ENCODE peak calls at places on chromosomes 16 and 17, in four cellular contexts. P is spleen, Z is body of pancreas, C is upper lobe of left lung. X is an unnamed sample.

GRCh38 chr17:79833110-79833450 is 6.2 kb downstream of the CBX4 start:
- DNase-seq in P (no peak), Z (no peak), C (no peak), X (no peak)

GRCh38 chr17:39064814-39065213 is 86.6 kb downstream of the PLXDC1 start:
- DNase-seq in P (no peak), Z (no peak), C (no peak), X (no peak)

GRCh38 chr17:49456172-49456965 is 38.7 kb upstream of the NGFR start:
- DNase-seq in P (no peak), Z (no peak), C (no peak), X (no peak)

GRCh38 chr17:44787271-44787940 is 28.6 kb downstream of the ADAM11 start:
- DNase-seq in P (peak), Z (no peak), C (peak), X (no peak)

GRCh38 chr16:75130150-75130771 is 13.7 kb upstream of the LDHD start:
- DNase-seq in P (no peak), Z (no peak), C (no peak), X (no peak)

GRCh38 chr17:76497979-76498885 is 3.0 kb downstream of the RHBDF2 start:
- DNase-seq in P (peak), Z (peak), C (peak), X (peak)

GRCh38 chr17:50538549-50539410 is 6.2 kb downstream of the EPN3 start:
- DNase-seq in P (no peak), Z (no peak), C (peak), X (no peak)

GRCh38 chr16:9970796-9971195 is 211.4 kb downstream of the GRIN2A start:
- DNase-seq in P (no peak), Z (no peak), C (no peak), X (no peak)

GRCh38 chr16:56743840-56744239 is 13.9 kb downstream of the NUP93 start:
- DNase-seq in P (no peak), Z (no peak), C (no peak), X (peak)

GRCh38 chr16:55399911-55400310 is 75.9 kb downstream of the IRX6 start:
- DNase-seq in P (no peak), Z (no peak), C (no peak), X (no peak)

GRCh38 chr17:48541574-48542113 is 3.3 kb downstream of the HOXB2 start:
- DNase-seq in P (no peak), Z (no peak), C (peak), X (no peak)

DNA sequence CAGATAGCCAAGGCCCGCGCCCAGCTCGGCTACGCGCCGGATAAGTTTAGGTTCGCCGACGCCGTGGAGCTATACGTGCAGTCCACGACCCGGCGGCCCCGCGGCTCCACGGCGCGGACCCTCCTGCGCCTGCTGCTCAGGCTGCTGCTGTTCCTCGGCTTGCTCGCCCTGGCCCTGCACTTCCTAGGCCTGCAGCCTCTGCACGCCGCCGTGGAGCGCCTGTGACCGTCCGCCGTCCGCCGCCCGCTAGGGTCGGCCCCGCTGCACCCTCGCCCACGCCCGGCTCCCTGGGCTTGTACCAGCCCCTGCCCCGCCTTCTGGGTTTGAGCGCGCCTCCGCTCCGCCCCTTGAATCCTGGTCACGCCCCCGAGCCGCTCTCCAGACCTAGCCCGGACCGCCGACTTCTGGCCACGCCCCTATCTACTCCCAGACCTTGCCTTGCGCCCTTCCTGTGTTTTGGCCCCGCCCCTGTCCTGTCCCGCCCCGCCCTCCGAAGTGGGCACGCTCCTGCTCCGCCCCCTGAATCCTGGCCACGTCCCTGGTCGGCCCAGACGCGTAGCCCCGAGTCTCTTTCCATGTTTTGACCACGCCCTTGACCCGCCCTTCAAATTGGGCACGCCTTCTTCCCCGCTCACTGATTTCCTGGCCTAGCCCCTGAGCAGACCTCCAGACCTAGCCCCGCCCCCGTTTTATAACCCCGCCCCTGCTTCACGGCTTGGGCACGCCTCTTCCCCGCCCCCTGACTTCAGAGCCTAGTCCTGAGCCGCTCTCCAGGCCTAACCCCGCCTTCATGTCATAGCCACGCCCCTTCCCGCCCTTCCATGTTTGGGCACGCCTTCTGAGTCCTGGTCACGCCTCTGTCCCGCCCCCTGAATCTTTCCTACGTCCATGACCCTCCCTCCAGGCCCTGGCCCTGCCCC is 15.6 kb upstream of the EEF2K start:
- DNase-seq in P (peak), Z (peak), C (peak), X (peak)
- TF ChIP-seq POLR2A in P (peak), Z (peak), C (peak), X (peak)

DNA sequence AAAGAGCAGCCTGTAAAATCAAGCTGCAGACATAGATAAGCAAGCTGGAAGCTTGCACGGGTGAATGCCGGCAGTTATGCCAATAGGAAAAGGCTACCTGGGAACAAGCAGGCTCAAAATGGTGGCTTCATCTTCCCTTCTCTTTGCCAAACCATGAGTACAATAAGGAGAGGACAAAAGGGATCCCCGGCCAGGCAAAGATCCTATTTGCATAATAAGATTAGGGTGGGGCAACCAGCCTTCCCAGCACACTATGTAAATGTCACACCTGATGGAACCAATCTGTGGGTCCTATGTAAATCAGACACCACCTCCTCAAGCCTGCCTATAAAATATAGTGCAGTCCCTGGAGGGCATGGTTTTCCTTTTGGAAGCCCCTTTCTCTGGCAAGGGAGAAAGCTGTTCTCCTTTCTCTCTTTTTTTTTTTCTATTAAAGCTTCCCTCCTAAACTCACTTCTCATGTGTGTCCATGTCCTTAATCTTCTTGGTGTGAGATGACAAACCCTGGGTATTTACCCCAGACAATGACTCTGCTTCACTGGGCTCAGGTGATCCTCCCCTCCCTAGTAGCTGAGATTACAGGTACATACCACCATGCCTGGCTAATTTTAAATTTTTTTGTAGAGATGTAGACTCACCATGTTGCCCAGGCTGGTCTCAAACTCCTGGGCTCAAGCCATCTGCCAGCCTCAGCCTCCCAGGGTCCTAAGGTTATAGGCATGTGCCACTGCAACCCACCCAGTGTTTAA is 44.2 kb downstream of the PSMD12 start:
- DNase-seq in P (no peak), Z (no peak), C (no peak), X (no peak)
- H3K27ac ChIP-seq in P (no peak), Z (no peak), C (no peak), X (no peak)

GRCh38 chr17:31008374-31009035 is 37.7 kb downstream of the RNF135 start:
- DNase-seq in P (peak), Z (peak), C (peak), X (no peak)
- TF ChIP-seq POLR2A in P (no peak), Z (peak), C (no peak), X (no peak)

DNA sequence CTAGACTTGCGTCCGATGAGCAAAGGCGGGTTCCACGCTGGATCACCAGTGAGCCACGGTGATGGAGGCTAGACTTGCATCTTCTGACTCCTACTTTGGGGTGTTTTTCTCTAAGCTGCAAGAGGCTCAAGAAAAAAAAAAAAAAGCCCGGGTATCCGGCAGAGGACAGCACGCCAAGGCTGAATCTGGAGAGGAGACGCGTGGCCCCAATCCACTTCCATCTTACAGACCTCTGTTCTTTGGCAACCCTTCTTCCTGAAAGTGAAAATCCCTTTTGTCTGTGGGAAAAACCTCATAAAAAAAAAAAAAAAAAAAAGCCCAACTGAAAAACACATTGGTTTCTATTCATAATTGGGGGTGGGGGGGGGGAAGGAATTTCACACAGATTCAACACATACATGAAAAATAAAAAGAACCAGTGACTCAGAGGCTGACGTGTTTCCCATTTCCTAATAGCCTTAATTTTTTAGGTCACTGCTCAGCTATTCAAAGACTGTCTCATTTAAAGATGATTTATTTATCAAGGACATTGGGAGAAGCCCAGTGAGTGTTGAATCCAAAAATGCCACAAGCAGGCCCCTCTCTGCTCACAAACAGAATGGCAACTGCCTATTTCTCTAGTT is 258.3 kb downstream of the FOXL1 start:
- DNase-seq in P (no peak), Z (no peak), C (no peak), X (no peak)
- H3K27ac ChIP-seq in P (no peak), Z (no peak), C (no peak), X (no peak)

GRCh38 chr17:860805-861204 is 78.7 kb downstream of the MRM3 start:
- DNase-seq in P (no peak), Z (no peak), C (no peak), X (no peak)

GRCh38 chr17:861364-861763 is 79.2 kb downstream of the MRM3 start:
- DNase-seq in P (no peak), Z (no peak), C (no peak), X (no peak)

GRCh38 chr17:863880-864279 is 81.7 kb downstream of the MRM3 start:
- DNase-seq in P (no peak), Z (no peak), C (no peak), X (no peak)

GRCh38 chr17:864315-864714 is 82.2 kb downstream of the MRM3 start:
- DNase-seq in P (no peak), Z (no peak), C (no peak), X (no peak)

GRCh38 chr17:862584-862983 is 80.4 kb downstream of the MRM3 start:
- DNase-seq in P (no peak), Z (no peak), C (no peak), X (no peak)
- TF ChIP-seq POLR2A in P (no peak), Z (no peak), C (no peak), X (no peak)

GRCh38 chr17:64994781-64995538 is 61.6 kb downstream of the GNA13 start:
- DNase-seq in P (no peak), Z (no peak), C (peak), X (no peak)
- H3K27ac ChIP-seq in P (no peak), Z (no peak), C (no peak), X (peak)

GRCh38 chr16:69924041-69924775 is 26.9 kb upstream of the CLEC18A start:
- DNase-seq in P (no peak), Z (no peak), C (no peak), X (no peak)

GRCh38 chr16:69927056-69927757 is 23.9 kb upstream of the CLEC18A start:
- DNase-seq in P (no peak), Z (peak), C (peak), X (peak)

GRCh38 chr16:69925311-69925710 is 25.8 kb upstream of the CLEC18A start:
- DNase-seq in P (no peak), Z (no peak), C (no peak), X (no peak)

GRCh38 chr16:69926241-69926640 is 24.9 kb upstream of the CLEC18A start:
- DNase-seq in P (no peak), Z (no peak), C (no peak), X (no peak)

DNA sequence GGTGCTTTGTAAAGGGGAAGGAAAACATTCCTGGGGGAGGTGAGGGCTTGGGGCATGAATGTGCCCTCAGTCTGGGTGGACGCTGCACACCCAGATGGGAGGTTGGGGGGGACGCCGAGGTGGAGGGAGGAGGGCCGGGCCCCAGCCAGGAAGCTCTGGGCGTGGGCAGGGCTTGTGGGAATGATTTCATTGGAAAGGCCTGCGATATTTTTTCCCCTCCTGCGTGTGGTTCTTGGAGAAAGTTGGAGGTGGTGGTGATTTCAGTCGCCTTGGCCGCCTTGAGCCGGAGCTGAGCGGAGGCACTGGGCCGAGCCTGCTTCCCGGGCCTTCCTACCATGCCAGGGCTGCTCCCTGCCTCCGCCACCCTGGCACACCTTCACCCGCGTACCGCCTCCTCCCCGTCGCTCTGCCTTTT is 26.4 kb upstream of the CLEC18A start:
- DNase-seq in P (no peak), Z (peak), C (peak), X (no peak)
- TF ChIP-seq POLR2A in P (no peak), Z (peak), C (no peak), X (no peak)

DNA sequence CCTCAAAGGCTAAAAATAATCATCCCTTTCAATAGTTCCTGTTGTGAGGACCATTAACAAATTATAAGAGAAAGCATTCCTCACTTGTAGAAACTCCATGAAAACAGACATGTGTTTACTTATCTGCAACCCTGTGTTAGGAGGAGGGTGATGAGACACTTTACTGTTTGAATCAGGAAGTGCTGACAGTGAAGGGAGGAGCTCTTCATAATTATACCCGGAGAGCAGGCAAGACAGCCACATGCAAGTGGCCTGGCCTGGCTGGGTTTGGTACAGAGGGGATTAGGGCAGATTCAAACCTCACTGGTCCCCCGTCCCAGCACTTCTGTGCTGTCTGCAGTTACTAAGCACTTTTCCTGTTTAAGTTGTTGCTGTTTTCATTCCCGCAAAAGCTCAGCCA is 78.5 kb downstream of the WWOX start:
- DNase-seq in P (no peak), Z (no peak), C (no peak), X (no peak)
- H3K27ac ChIP-seq in P (no peak), Z (no peak), C (no peak), X (no peak)

GRCh38 chr17:7016406-7016805 is 4.0 kb downstream of the RNASEK start:
- DNase-seq in P (no peak), Z (no peak), C (no peak), X (no peak)

GRCh38 chr17:7015587-7016020 is 3.2 kb downstream of the RNASEK start:
- DNase-seq in P (peak), Z (no peak), C (no peak), X (no peak)

GRCh38 chr17:7014995-7015586 is 2.7 kb downstream of the RNASEK start:
- DNase-seq in P (no peak), Z (peak), C (no peak), X (no peak)

GRCh38 chr17:7011942-7012254 is 526 bp upstream of the RNASEK start:
- DNase-seq in P (no peak), Z (no peak), C (no peak), X (no peak)

GRCh38 chr17:7014261-7014994 is 2.0 kb downstream of the RNASEK start:
- DNase-seq in P (peak), Z (peak), C (peak), X (peak)
- TF ChIP-seq POLR2A in P (peak), Z (peak), C (peak), X (peak)